ENCODE peak calls at places on chromosomes 5 and 9, in four cellular contexts. One of them, this sample, is unnamed.

GRCh38 chr9:124709291-124709690 is 61.8 kb downstream of the NR6A1 start:
- DNase-seq in H1: no peak
- DNase-seq in HepG2: no peak
- DNase-seq in GM12878: no peak
- DNase-seq in this sample: no peak

GRCh38 chr9:99021512-99021911 is 77.8 kb downstream of the COL15A1 start:
- DNase-seq in H1: no peak
- DNase-seq in HepG2: no peak
- DNase-seq in GM12878: no peak
- DNase-seq in this sample: no peak

GRCh38 chr5:9439651-9440292 is 106.1 kb downstream of the SEMA5A start:
- DNase-seq in H1: no peak
- DNase-seq in HepG2: no peak
- DNase-seq in GM12878: no peak
- DNase-seq in this sample: no peak

GRCh38 chr5:117209479-117209878 is 634.9 kb upstream of the SEMA6A start:
- DNase-seq in H1: no peak
- DNase-seq in HepG2: no peak
- DNase-seq in GM12878: no peak
- DNase-seq in this sample: no peak

GRCh38 chr9:98341157-98342102 is 86.0 kb upstream of the TBC1D2 start:
- DNase-seq in H1: no peak
- DNase-seq in HepG2: no peak
- DNase-seq in GM12878: no peak
- DNase-seq in this sample: no peak

GRCh38 chr5:178551059-178551458 is 39.1 kb downstream of the COL23A1 start:
- DNase-seq in H1: no peak
- DNase-seq in HepG2: peak
- DNase-seq in GM12878: no peak
- DNase-seq in this sample: no peak

GRCh38 chr5:148483750-148484149 is 100.0 kb downstream of the FBXO38 start:
- DNase-seq in H1: no peak
- DNase-seq in HepG2: no peak
- DNase-seq in GM12878: no peak
- DNase-seq in this sample: no peak

GRCh38 chr5:54234304-54234938 is 76.0 kb downstream of the ARL15 start:
- DNase-seq in H1: no peak
- DNase-seq in HepG2: peak
- DNase-seq in GM12878: no peak
- DNase-seq in this sample: no peak

GRCh38 chr5:60540855-60541805 is 158.8 kb downstream of the DEPDC1B start:
- DNase-seq in H1: no peak
- DNase-seq in HepG2: peak
- DNase-seq in GM12878: peak
- DNase-seq in this sample: no peak

GRCh38 chr5:138946241-138946623 is 71.1 kb upstream of the LRRTM2 start:
- DNase-seq in H1: no peak
- DNase-seq in HepG2: no peak
- DNase-seq in GM12878: no peak
- DNase-seq in this sample: no peak

GRCh38 chr9:93254806-93255519 is 71.0 kb downstream of the WNK2 start:
- DNase-seq in H1: no peak
- DNase-seq in HepG2: no peak
- DNase-seq in GM12878: no peak
- DNase-seq in this sample: no peak

GRCh38 chr9:115691686-115692085 is 461.9 kb upstream of the PAPPA start:
- DNase-seq in H1: no peak
- DNase-seq in HepG2: no peak
- DNase-seq in GM12878: no peak
- DNase-seq in this sample: no peak

GRCh38 chr9:35990155-35990554 is 32.2 kb upstream of the OR2S2 start:
- DNase-seq in H1: no peak
- DNase-seq in HepG2: no peak
- DNase-seq in GM12878: no peak
- DNase-seq in this sample: no peak

GRCh38 chr5:36934740-36935356 is 58.3 kb downstream of the NIPBL start:
- DNase-seq in H1: no peak
- DNase-seq in HepG2: no peak
- DNase-seq in GM12878: no peak
- DNase-seq in this sample: no peak

GRCh38 chr5:76547891-76548524 is 75.2 kb downstream of the F2RL2 start:
- DNase-seq in H1: no peak
- DNase-seq in HepG2: no peak
- DNase-seq in GM12878: peak
- DNase-seq in this sample: no peak

GRCh38 chr5:1557114-1557873 is 33.5 kb upstream of the LPCAT1 start:
- DNase-seq in H1: no peak
- DNase-seq in HepG2: no peak
- DNase-seq in GM12878: no peak
- DNase-seq in this sample: no peak

GRCh38 chr5:59062986-59063683 is 480.3 kb downstream of the RAB3C start:
- DNase-seq in H1: no peak
- DNase-seq in HepG2: peak
- DNase-seq in GM12878: no peak
- DNase-seq in this sample: no peak

GRCh38 chr9:88998506-88998905 is 7.2 kb downstream of the S1PR3 start:
- DNase-seq in H1: no peak
- DNase-seq in HepG2: no peak
- DNase-seq in GM12878: no peak
- DNase-seq in this sample: no peak

GRCh38 chr9:134366223-134367031 is 40.2 kb downstream of the RXRA start:
- DNase-seq in H1: no peak
- DNase-seq in HepG2: no peak
- DNase-seq in GM12878: no peak
- DNase-seq in this sample: no peak

GRCh38 chr5:146836226-146836842 is 42.2 kb downstream of the PPP2R2B start:
- DNase-seq in H1: no peak
- DNase-seq in HepG2: peak
- DNase-seq in GM12878: no peak
- DNase-seq in this sample: no peak

GRCh38 chr5:41071242-41071641 is at the start of gene MROH2B:
- DNase-seq in H1: no peak
- DNase-seq in HepG2: no peak
- DNase-seq in GM12878: no peak
- DNase-seq in this sample: no peak

GRCh38 chr5:55691265-55692105 is 20.6 kb downstream of the SLC38A9 start:
- DNase-seq in H1: no peak
- DNase-seq in HepG2: peak
- DNase-seq in GM12878: no peak
- DNase-seq in this sample: no peak

GRCh38 chr5:3100921-3101551 is 349.6 kb upstream of the IRX2 start:
- DNase-seq in H1: peak
- DNase-seq in HepG2: no peak
- DNase-seq in GM12878: no peak
- DNase-seq in this sample: no peak

GRCh38 chr9:96116275-96117051 is 185.5 kb downstream of the HSD17B3 start:
- DNase-seq in H1: no peak
- DNase-seq in HepG2: peak
- DNase-seq in GM12878: no peak
- DNase-seq in this sample: no peak

GRCh38 chr5:151646334-151646733 is 40.4 kb downstream of the SPARC start:
- DNase-seq in H1: no peak
- DNase-seq in HepG2: no peak
- DNase-seq in GM12878: no peak
- DNase-seq in this sample: no peak

DNA sequence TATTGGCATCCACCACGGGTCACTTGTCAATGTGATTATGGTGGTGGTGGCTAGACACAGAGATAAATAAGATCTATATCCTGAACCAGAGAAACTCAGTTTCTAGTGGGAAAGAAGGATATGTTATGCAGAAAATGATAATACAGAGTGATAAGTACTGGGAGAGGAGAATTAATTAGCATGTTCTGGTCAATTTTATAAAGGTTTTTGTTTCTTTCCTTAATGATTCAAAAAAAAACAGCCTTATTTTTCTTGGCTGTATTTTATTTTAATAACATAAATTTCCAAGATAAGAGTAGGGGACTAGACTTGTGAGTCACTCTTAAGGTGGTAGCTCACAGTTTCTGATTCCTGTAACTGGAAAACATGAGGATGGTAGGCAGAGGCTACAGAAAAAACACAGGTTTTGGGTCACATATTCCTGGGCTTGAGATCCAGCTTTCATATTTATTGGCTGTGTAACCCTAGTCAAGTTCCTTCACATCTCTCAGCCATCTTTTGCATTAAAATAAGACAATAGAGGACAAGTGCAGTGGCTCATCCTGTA is 350.3 kb upstream of the RPS23 start:
- DNase-seq in H1: no peak
- DNase-seq in HepG2: no peak
- DNase-seq in GM12878: no peak
- DNase-seq in this sample: no peak
- TF ChIP-seq POLR2AphosphoS5 in H1: no peak
- TF ChIP-seq POLR2AphosphoS5 in HepG2: no peak
- TF ChIP-seq POLR2AphosphoS5 in GM12878: no peak
- TF ChIP-seq POLR2AphosphoS5 in this sample: no peak

DNA sequence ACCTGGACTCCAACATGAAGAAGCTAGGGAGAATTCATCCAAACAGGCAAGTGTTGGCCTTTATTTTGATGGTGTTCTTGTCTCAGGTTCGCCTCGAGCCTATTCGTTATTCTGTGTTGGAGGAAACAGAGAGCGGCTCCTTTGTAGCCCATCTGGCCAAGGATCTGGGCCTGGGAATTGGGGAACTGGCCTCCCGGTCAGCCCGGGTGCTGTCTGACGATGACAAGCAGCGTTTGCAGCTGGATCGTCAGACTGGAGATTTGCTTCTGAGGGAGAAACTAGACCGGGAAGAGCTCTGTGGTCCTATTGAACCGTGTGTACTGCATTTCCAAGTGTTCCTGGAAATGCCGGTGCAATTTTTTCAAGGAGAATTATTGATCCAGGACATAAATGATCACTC is 367 bp downstream of the PCDHB4 start:
- DNase-seq in H1: no peak
- DNase-seq in HepG2: no peak
- DNase-seq in GM12878: no peak
- DNase-seq in this sample: no peak
- TF ChIP-seq POLR2A in H1: no peak
- TF ChIP-seq POLR2A in HepG2: no peak
- TF ChIP-seq POLR2A in GM12878: no peak
- TF ChIP-seq POLR2A in this sample: no peak

GRCh38 chr5:16866795-16867584 is 69.1 kb downstream of the MYO10 start:
- DNase-seq in H1: peak
- DNase-seq in HepG2: no peak
- DNase-seq in GM12878: no peak
- DNase-seq in this sample: no peak
- TF ChIP-seq TAF1 in H1: no peak
- TF ChIP-seq TAF1 in HepG2: no peak
- TF ChIP-seq TAF1 in GM12878: no peak
- TF ChIP-seq TAF1 in this sample: no peak

GRCh38 chr5:5572010-5572982 is 149.8 kb downstream of the ICE1 start:
- DNase-seq in H1: no peak
- DNase-seq in HepG2: no peak
- DNase-seq in GM12878: no peak
- DNase-seq in this sample: no peak

GRCh38 chr5:5573798-5574380 is 151.4 kb downstream of the ICE1 start:
- DNase-seq in H1: no peak
- DNase-seq in HepG2: no peak
- DNase-seq in GM12878: no peak
- DNase-seq in this sample: no peak

GRCh38 chr5:5575461-5575860 is 153.0 kb downstream of the ICE1 start:
- DNase-seq in H1: no peak
- DNase-seq in HepG2: no peak
- DNase-seq in GM12878: no peak
- DNase-seq in this sample: no peak

GRCh38 chr5:5570646-5571045 is 148.2 kb downstream of the ICE1 start:
- DNase-seq in H1: no peak
- DNase-seq in HepG2: no peak
- DNase-seq in GM12878: no peak
- DNase-seq in this sample: no peak

GRCh38 chr5:5572983-5573797 is 150.7 kb downstream of the ICE1 start:
- DNase-seq in H1: no peak
- DNase-seq in HepG2: no peak
- DNase-seq in GM12878: no peak
- DNase-seq in this sample: no peak
- TF ChIP-seq POLR2AphosphoS5 in H1: no peak
- TF ChIP-seq POLR2AphosphoS5 in HepG2: no peak
- TF ChIP-seq POLR2AphosphoS5 in GM12878: no peak
- TF ChIP-seq POLR2AphosphoS5 in this sample: no peak